ENCODE peak calls at places on chromosomes 12 and 14, in six cellular contexts. L, P, Y, D, K and U are unnamed samples.

GRCh38 chr14:106879241-106879640 is 1352.9 kb downstream of the TMEM121 start:
- DNase-seq in L (peak; percentile 63), P (peak; percentile 50), Y (no peak), D (peak; percentile 44), K (no peak), U (no peak)

GRCh38 chr14:56371737-56372136 is 207.9 kb upstream of the TMEM260 start:
- DNase-seq in L (no peak), P (no peak), Y (no peak), D (no peak), K (no peak), U (no peak)

GRCh38 chr12:67241482-67241881 is 27.7 kb upstream of the CAND1 start:
- DNase-seq in L (no peak), P (no peak), Y (no peak), D (no peak), K (peak; percentile 38), U (no peak)

GRCh38 chr14:77485256-77485655 is 13.4 kb downstream of the ISM2 start:
- DNase-seq in L (no peak), P (no peak), Y (no peak), D (no peak), K (no peak), U (no peak)

GRCh38 chr12:121038861-121039654 is at the start of gene OASL:
- DNase-seq in L (no peak), P (no peak), Y (no peak), D (no peak), K (no peak), U (peak; percentile 84)

GRCh38 chr12:112908548-112908947 is 1.8 kb downstream of the OAS1 start:
- DNase-seq in L (no peak), P (no peak), Y (no peak), D (no peak), K (no peak), U (no peak)

GRCh38 chr12:91109148-91109564 is 2.1 kb downstream of the LUM start:
- DNase-seq in L (peak; percentile 64), P (peak; percentile 29), Y (peak; percentile 60), D (peak; percentile 59), K (peak; percentile 80), U (peak; percentile 50)

GRCh38 chr12:62730649-62731377 is 204.1 kb downstream of the PPM1H start:
- DNase-seq in L (no peak), P (no peak), Y (no peak), D (no peak), K (peak; percentile 67), U (no peak)

GRCh38 chr14:22650960-22651521 is 6.9 kb upstream of the OR6J1 start:
- DNase-seq in L (peak; percentile 41), P (no peak), Y (no peak), D (peak; percentile 58), K (no peak), U (no peak)

GRCh38 chr14:75016815-75017214 is 14.1 kb downstream of the EIF2B2 start:
- DNase-seq in L (no peak), P (no peak), Y (no peak), D (no peak), K (no peak), U (no peak)

GRCh38 chr12:100395811-100396210 is 38.9 kb downstream of the SLC17A8 start:
- DNase-seq in L (no peak), P (no peak), Y (no peak), D (no peak), K (no peak), U (no peak)

GRCh38 chr14:54202288-54202687 is 194.5 kb upstream of the CDKN3 start:
- DNase-seq in L (no peak), P (no peak), Y (no peak), D (no peak), K (peak; percentile 49), U (no peak)

GRCh38 chr14:92624764-92625163 is 111.2 kb downstream of the RIN3 start:
- DNase-seq in L (no peak), P (no peak), Y (no peak), D (no peak), K (no peak), U (no peak)

GRCh38 chr12:55733021-55733555 is 4.3 kb upstream of the CD63 start:
- DNase-seq in L (no peak), P (no peak), Y (no peak), D (no peak), K (no peak), U (no peak)

GRCh38 chr12:32366704-32367103 is 32.7 kb upstream of the FGD4 start:
- DNase-seq in L (no peak), P (no peak), Y (no peak), D (no peak), K (no peak), U (no peak)

GRCh38 chr14:69684461-69685183 is 73.2 kb downstream of the SUSD6 start:
- DNase-seq in L (no peak), P (no peak), Y (no peak), D (no peak), K (no peak), U (no peak)

GRCh38 chr14:94116701-94117100 is 6.2 kb downstream of the IFI27 start:
- DNase-seq in L (no peak), P (no peak), Y (no peak), D (no peak), K (no peak), U (no peak)

GRCh38 chr12:24723759-24724158 is 225.1 kb downstream of the BCAT1 start:
- DNase-seq in L (no peak), P (no peak), Y (no peak), D (no peak), K (no peak), U (no peak)

GRCh38 chr14:103185051-103186027 is 62.1 kb downstream of the TNFAIP2 start:
- DNase-seq in L (peak; percentile 65), P (peak; percentile 84), Y (no peak), D (peak; percentile 44), K (peak; percentile 38), U (no peak)

GRCh38 chr12:1830401-1830845 is 10.1 kb downstream of the LRTM2 start:
- DNase-seq in L (no peak), P (no peak), Y (no peak), D (no peak), K (no peak), U (no peak)

GRCh38 chr14:31161274-31161673 is 46.3 kb downstream of the HECTD1 start:
- DNase-seq in L (no peak), P (no peak), Y (no peak), D (no peak), K (no peak), U (no peak)

GRCh38 chr12:128662106-128662505 is 161.7 kb downstream of the SLC15A4 start:
- DNase-seq in L (no peak), P (no peak), Y (no peak), D (no peak), K (no peak), U (no peak)

GRCh38 chr14:103184046-103184445 is 60.8 kb downstream of the TNFAIP2 start:
- DNase-seq in L (no peak), P (no peak), Y (no peak), D (no peak), K (no peak), U (no peak)

GRCh38 chr14:49220492-49220891 is 365.7 kb downstream of the RPS29 start:
- DNase-seq in L (no peak), P (peak; percentile 68), Y (no peak), D (no peak), K (no peak), U (no peak)

GRCh38 chr14:30874999-30875787 is 834 bp downstream of the COCH start:
- DNase-seq in L (peak; percentile 45), P (no peak), Y (no peak), D (peak; percentile 34), K (no peak), U (no peak)

GRCh38 chr12:7099290-7099996 is 7.2 kb upstream of the C1R start:
- DNase-seq in L (no peak), P (no peak), Y (no peak), D (no peak), K (no peak), U (no peak)

GRCh38 chr12:7638064-7638763 is 27.5 kb downstream of the APOBEC1 start:
- DNase-seq in L (no peak), P (no peak), Y (no peak), D (no peak), K (no peak), U (no peak)

GRCh38 chr12:130455161-130455560 is 117.5 kb downstream of the PIWIL1 start:
- DNase-seq in L (no peak), P (no peak), Y (no peak), D (no peak), K (no peak), U (no peak)

GRCh38 chr12:1047898-1048660 is 57.1 kb downstream of the ERC1 start:
- DNase-seq in L (peak; percentile 84), P (peak; percentile 97), Y (no peak), D (no peak), K (no peak), U (no peak)

GRCh38 chr14:28321475-28322244 is 444.9 kb upstream of the FOXG1 start:
- DNase-seq in L (no peak), P (no peak), Y (peak; percentile 42), D (no peak), K (no peak), U (no peak)

GRCh38 chr12:114636723-114637480 is 47.1 kb downstream of the TBX3 start:
- DNase-seq in L (peak; percentile 35), P (no peak), Y (no peak), D (no peak), K (peak; percentile 19), U (no peak)